ENCODE peak calls at places on chromosome 14, in ten cellular contexts. S, U, G, F, X, R, O, T, B and J are unnamed samples.

GRCh38 chr14:52356025-52356424 is 41.9 kb downstream of the PTGER2 start:
- DNase-seq in S (no peak), U (no peak), G (no peak), F (no peak), X (no peak), R (no peak), O (no peak), T (no peak), B (peak), J (no peak)

GRCh38 chr14:97298331-97298730 is 501.1 kb downstream of the VRK1 start:
- DNase-seq in S (no peak), U (no peak), G (no peak), F (peak), X (no peak), R (no peak), O (no peak), T (no peak), B (peak), J (no peak)

GRCh38 chr14:104673481-104673880 is 15.9 kb upstream of the INF2 start:
- DNase-seq in S (no peak), U (peak), G (no peak), F (no peak), X (no peak), R (no peak), O (no peak), T (no peak), B (no peak), J (no peak)

GRCh38 chr14:51612449-51612848 is 39.3 kb upstream of the FRMD6 start:
- DNase-seq in S (no peak), U (no peak), G (no peak), F (no peak), X (no peak), R (no peak), O (no peak), T (no peak), B (no peak), J (no peak)

GRCh38 chr14:26636571-26636970 is 38.7 kb upstream of the NOVA1 start:
- DNase-seq in S (no peak), U (no peak), G (no peak), F (no peak), X (no peak), R (no peak), O (no peak), T (no peak), B (no peak), J (peak)

GRCh38 chr14:68476965-68477455 is 315.9 kb downstream of the ZFP36L1 start:
- DNase-seq in S (no peak), U (no peak), G (no peak), F (no peak), X (no peak), R (no peak), O (no peak), T (no peak), B (no peak), J (no peak)

GRCh38 chr14:74582910-74583581 is 29.0 kb downstream of the LTBP2 start:
- DNase-seq in S (no peak), U (peak), G (peak), F (no peak), X (no peak), R (peak), O (no peak), T (no peak), B (no peak), J (no peak)

GRCh38 chr14:93332032-93332852 is 594 bp downstream of the BTBD7 start:
- DNase-seq in S (no peak), U (peak), G (no peak), F (peak), X (no peak), R (peak), O (no peak), T (peak), B (peak), J (no peak)

GRCh38 chr14:84202486-84202885 is 1327.5 kb upstream of the FLRT2 start:
- DNase-seq in S (no peak), U (no peak), G (no peak), F (no peak), X (no peak), R (no peak), O (no peak), T (no peak), B (no peak), J (peak)

GRCh38 chr14:73295198-73295796 is 58.0 kb downstream of the PAPLN start:
- DNase-seq in S (no peak), U (no peak), G (peak), F (no peak), X (no peak), R (no peak), O (no peak), T (peak), B (peak), J (peak)

GRCh38 chr14:105408592-105408991 is 10.3 kb downstream of the TEX22 start:
- DNase-seq in S (no peak), U (no peak), G (no peak), F (no peak), X (no peak), R (no peak), O (no peak), T (no peak), B (no peak), J (no peak)

GRCh38 chr14:64730061-64730440 is 25.8 kb downstream of the PLEKHG3 start:
- DNase-seq in S (no peak), U (no peak), G (no peak), F (no peak), X (no peak), R (no peak), O (no peak), T (no peak), B (no peak), J (no peak)

GRCh38 chr14:101537286-101537685 is 24.0 kb upstream of the DIO3 start:
- DNase-seq in S (no peak), U (no peak), G (no peak), F (no peak), X (no peak), R (no peak), O (no peak), T (no peak), B (no peak), J (no peak)

GRCh38 chr14:35412281-35413057 is 7.9 kb upstream of the NFKBIA start:
- DNase-seq in S (no peak), U (no peak), G (no peak), F (no peak), X (no peak), R (no peak), O (no peak), T (no peak), B (no peak), J (no peak)

GRCh38 chr14:30005114-30005698 is 77.6 kb upstream of the PRKD1 start:
- DNase-seq in S (peak), U (no peak), G (peak), F (peak), X (no peak), R (no peak), O (peak), T (peak), B (peak), J (peak)

GRCh38 chr14:75715926-75716780 is 55.1 kb downstream of the TTLL5 start:
- DNase-seq in S (no peak), U (no peak), G (peak), F (no peak), X (no peak), R (no peak), O (no peak), T (peak), B (peak), J (peak)

GRCh38 chr14:99807413-99808132 is 14.4 kb downstream of the EML1 start:
- DNase-seq in S (no peak), U (no peak), G (peak), F (peak), X (no peak), R (no peak), O (peak), T (no peak), B (peak), J (peak)

GRCh38 chr14:51157012-51157411 is 62.1 kb upstream of the TRIM9 start:
- DNase-seq in S (no peak), U (no peak), G (no peak), F (no peak), X (no peak), R (no peak), O (no peak), T (peak), B (peak), J (peak)

GRCh38 chr14:70884595-70885342 is 22.5 kb upstream of the PCNX1 start:
- DNase-seq in S (no peak), U (no peak), G (no peak), F (no peak), X (no peak), R (no peak), O (no peak), T (no peak), B (no peak), J (peak)

GRCh38 chr14:80930836-80931389 is 10.6 kb downstream of the CEP128 start:
- DNase-seq in S (no peak), U (no peak), G (peak), F (no peak), X (no peak), R (no peak), O (peak), T (peak), B (peak), J (peak)

GRCh38 chr14:71721791-71722190 is 210.4 kb upstream of the RGS6 start:
- DNase-seq in S (no peak), U (no peak), G (no peak), F (no peak), X (no peak), R (no peak), O (no peak), T (no peak), B (no peak), J (no peak)

GRCh38 chr14:68685419-68686211 is 107.3 kb downstream of the ZFP36L1 start:
- DNase-seq in S (no peak), U (no peak), G (peak), F (no peak), X (peak), R (no peak), O (no peak), T (peak), B (peak), J (peak)

GRCh38 chr14:75459099-75459741 is 31.4 kb downstream of the JDP2 start:
- DNase-seq in S (no peak), U (peak), G (no peak), F (no peak), X (no peak), R (peak), O (no peak), T (no peak), B (peak), J (peak)

GRCh38 chr14:28952707-28953106 is 186.1 kb downstream of the FOXG1 start:
- DNase-seq in S (no peak), U (no peak), G (no peak), F (no peak), X (no peak), R (no peak), O (no peak), T (no peak), B (no peak), J (no peak)

GRCh38 chr14:21077672-21078071 is 7.6 kb downstream of the ARHGEF40 start:
- DNase-seq in S (no peak), U (no peak), G (no peak), F (no peak), X (no peak), R (no peak), O (no peak), T (no peak), B (no peak), J (no peak)

GRCh38 chr14:98952595-98953325 is 319.2 kb downstream of the BCL11B start:
- DNase-seq in S (no peak), U (no peak), G (peak), F (no peak), X (no peak), R (no peak), O (no peak), T (peak), B (peak), J (peak)